ENCODE peak calls at places on chromosomes 12 and 14, in seven cellular contexts. W is amniotic stem cell, O is PC-3, X is neural crest cell, D is M059J, F is foreskin keratinocyte, S is endodermal cell. K is an unnamed sample.

GRCh38 chr14:21070610-21071224 is 613 bp downstream of the ARHGEF40 start:
- DNase-seq in D (peak; percentile 64), S (peak; percentile 93), W (no peak), X (peak; percentile 60), F (no peak), O (no peak), K (peak; percentile 71)

GRCh38 chr12:10213168-10214130 is 772 bp downstream of the GABARAPL1 start:
- DNase-seq in W (no peak), F (peak; percentile 44), D (peak; percentile 82), O (peak; percentile 44), S (peak; percentile 89), X (peak; percentile 22), K (peak; percentile 81)

GRCh38 chr14:58641509-58641908 is 3.7 kb downstream of the DACT1 start:
- DNase-seq in S (no peak), W (no peak), X (no peak), D (no peak), F (no peak), O (peak; percentile 45), K (no peak)

GRCh38 chr12:1355396-1355795 is 239.0 kb downstream of the FBXL14 start:
- DNase-seq in X (no peak), S (no peak), W (no peak), O (no peak), D (no peak), F (no peak), K (no peak)

GRCh38 chr14:51674294-51675002 is 22.7 kb downstream of the FRMD6 start:
- DNase-seq in X (no peak), W (no peak), D (peak; percentile 89), S (no peak), F (peak; percentile 61), O (peak; percentile 63), K (peak; percentile 82)

GRCh38 chr12:108447168-108447840 is 67.8 kb upstream of the FICD start:
- DNase-seq in D (no peak), F (no peak), S (no peak), W (no peak), X (no peak), O (no peak), K (peak; percentile 16)

GRCh38 chr14:64734990-64735389 is 30.8 kb downstream of the PLEKHG3 start:
- DNase-seq in D (no peak), X (no peak), F (no peak), O (no peak), S (peak; percentile 24), W (no peak), K (no peak)

GRCh38 chr14:101593411-101594181 is 32.3 kb downstream of the DIO3 start:
- DNase-seq in S (no peak), O (no peak), X (no peak), F (no peak), D (peak; percentile 41), W (no peak), K (no peak)

GRCh38 chr12:51980051-51980808 is 26.5 kb upstream of the TAMALIN start:
- DNase-seq in X (peak; percentile 62), D (peak; percentile 54), F (no peak), S (peak; percentile 90), O (peak; percentile 71), W (peak; percentile 14), K (peak; percentile 70)

GRCh38 chr14:64654072-64654899 is 49.9 kb upstream of the PLEKHG3 start:
- DNase-seq in S (no peak), D (peak; percentile 78), F (no peak), X (no peak), W (peak; percentile 27), O (peak; percentile 90), K (peak; percentile 84)

GRCh38 chr14:88322505-88323085 is 474 bp downstream of the KCNK10 start:
- DNase-seq in D (no peak), F (no peak), X (no peak), O (no peak), W (no peak), S (no peak), K (no peak)

GRCh38 chr14:90805662-90806548 is 10.3 kb downstream of the TTC7B start:
- DNase-seq in O (no peak), W (no peak), F (no peak), S (peak; percentile 69), X (no peak), D (no peak), K (no peak)

GRCh38 chr12:58639323-58639934 is 280.9 kb downstream of the LRIG3 start:
- DNase-seq in S (no peak), D (peak; percentile 80), F (no peak), X (no peak), O (peak; percentile 50), W (no peak), K (peak; percentile 30)

GRCh38 chr12:71233083-71233482 is 75.3 kb upstream of the TSPAN8 start:
- DNase-seq in S (no peak), W (no peak), X (no peak), O (no peak), D (no peak), F (no peak), K (no peak)

GRCh38 chr14:31070431-31070830 is 44.3 kb upstream of the STRN3 start:
- DNase-seq in W (peak; percentile 74), S (no peak), O (peak; percentile 39), X (no peak), F (peak; percentile 75), D (peak; percentile 91), K (peak; percentile 91)

GRCh38 chr14:97713023-97713422 is 915.8 kb downstream of the VRK1 start:
- DNase-seq in O (peak; percentile 89), D (peak; percentile 1), S (no peak), W (no peak), F (peak; percentile 95), X (no peak), K (no peak)

GRCh38 chr12:52023976-52024688 is 17.4 kb downstream of the TAMALIN start:
- DNase-seq in W (no peak), X (no peak), O (no peak), D (no peak), S (no peak), F (no peak), K (no peak)